ENCODE peak calls at places on chromosomes 12 and 14, in seven cellular contexts. L is left cardiac atrium; A is NCI-H345; B is kidney tubule cell; C is kidney epithelial cell; D is activated CD4-positive, alpha-beta T cell treated with anti-CD3 and anti-CD28 coated beads for 48 hours; U is effector memory CD8-positive, alpha-beta T cell. Q is an unnamed sample.

GRCh38 chr12:78146365-78146772 is 315.7 kb downstream of the NAV3 start:
- DNase-seq in L (no peak), A (peak; percentile 51), B (peak; percentile 47), C (no peak), D (no peak), U (no peak), Q (no peak)

GRCh38 chr14:54782803-54783659 is 119.6 kb downstream of the GCH1 start:
- DNase-seq in L (no peak), A (no peak), B (no peak), C (no peak), D (peak; percentile 26), U (no peak), Q (no peak)

GRCh38 chr12:29929295-29929694 is 145.6 kb upstream of the TMTC1 start:
- DNase-seq in L (no peak), A (no peak), B (no peak), C (no peak), D (no peak), U (no peak), Q (no peak)

GRCh38 chr14:64149921-64150320 is 144.2 kb downstream of the ESR2 start:
- DNase-seq in L (no peak), A (no peak), B (no peak), C (no peak), D (no peak), U (no peak), Q (no peak)

GRCh38 chr14:76955575-76956252 is 72.8 kb downstream of the IRF2BPL start:
- DNase-seq in L (peak; percentile 45), A (peak; percentile 73), B (peak; percentile 88), C (no peak), D (peak; percentile 75), U (peak; percentile 57), Q (peak; percentile 57)

GRCh38 chr12:41904041-41904440 is 240.6 kb downstream of the GXYLT1 start:
- DNase-seq in L (no peak), A (no peak), B (no peak), C (no peak), D (no peak), U (no peak), Q (no peak)

GRCh38 chr12:55927588-55928502 is at the start of gene PYM1:
- DNase-seq in L (peak; percentile 87), A (peak; percentile 51), B (peak; percentile 81), C (no peak), D (peak; percentile 82), U (peak; percentile 68), Q (peak; percentile 34)

GRCh38 chr12:93950321-93950720 is 198.1 kb upstream of the PLXNC1 start:
- DNase-seq in L (no peak), A (no peak), B (no peak), C (no peak), D (no peak), U (no peak), Q (no peak)

GRCh38 chr12:71135812-71136176 is 22.0 kb downstream of the TSPAN8 start:
- DNase-seq in L (no peak), A (no peak), B (no peak), C (no peak), D (no peak), U (no peak), Q (no peak)

GRCh38 chr14:57816568-57817284 is 49.2 kb downstream of the SLC35F4 start:
- DNase-seq in L (no peak), A (no peak), B (peak; percentile 89), C (peak; percentile 38), D (no peak), U (no peak), Q (no peak)

Q was measured in hypothalamus.